ENCODE peak calls at places on chromosome 3, in nine cellular contexts. G, U, I, N, Q, S, B, E and R are unnamed samples.

GRCh38 chr3:18010001-18010400 is 267.6 kb upstream of the TBC1D5 start:
- DNase-seq in N (no peak), G (no peak), E (no peak), B (no peak), U (no peak), Q (no peak), I (no peak), S (no peak), R (no peak)

GRCh38 chr3:3031358-3031757 is 78.8 kb downstream of the IL5RA start:
- DNase-seq in U (no peak), G (no peak), N (no peak), B (no peak), I (no peak), Q (no peak), S (no peak), E (no peak), R (no peak)

GRCh38 chr3:182259579-182259978 is 533.7 kb upstream of the ATP11B start:
- DNase-seq in E (no peak), N (peak), B (peak), Q (no peak), I (no peak), U (no peak), G (no peak), S (no peak), R (no peak)

GRCh38 chr3:97425002-97425401 is 339.6 kb upstream of the ARL6 start:
- DNase-seq in U (no peak), B (no peak), I (no peak), G (no peak), E (no peak), S (no peak), N (no peak), Q (no peak), R (no peak)

GRCh38 chr3:66035763-66036477 is 2.8 kb downstream of the MAGI1 start:
- DNase-seq in Q (no peak), U (peak), N (no peak), I (no peak), G (no peak), B (no peak), E (no peak), S (no peak), R (no peak)

GRCh38 chr3:150235799-150236198 is 172.3 kb upstream of the TSC22D2 start:
- DNase-seq in B (no peak), U (no peak), G (peak), I (no peak), Q (no peak), S (no peak), N (no peak), E (no peak), R (no peak)

GRCh38 chr3:99866167-99866810 is 48.6 kb downstream of the CMSS1 start:
- DNase-seq in U (no peak), S (peak), G (no peak), E (no peak), B (no peak), I (no peak), N (no peak), Q (no peak), R (no peak)

GRCh38 chr3:61956236-61956635 is 394.9 kb downstream of the PTPRG start:
- DNase-seq in B (no peak), I (no peak), G (no peak), S (no peak), N (no peak), E (no peak), U (no peak), Q (no peak), R (no peak)

GRCh38 chr3:46948830-46949671 is 27.5 kb downstream of the CCDC12 start:
- DNase-seq in B (no peak), Q (no peak), G (no peak), I (no peak), S (peak), U (no peak), E (no peak), N (no peak), R (no peak)

GRCh38 chr3:146221276-146221675 is 29.6 kb downstream of the PLSCR4 start:
- DNase-seq in B (no peak), S (no peak), E (no peak), N (no peak), Q (no peak), G (no peak), I (no peak), U (no peak), R (peak)

GRCh38 chr3:156323466-156323865 is 203.1 kb downstream of the KCNAB1 start:
- DNase-seq in B (no peak), Q (no peak), I (no peak), E (no peak), U (no peak), S (no peak), N (no peak), G (no peak), R (no peak)

GRCh38 chr3:133388696-133389095 is 11.2 kb upstream of the BFSP2 start:
- DNase-seq in G (no peak), E (no peak), S (no peak), B (peak), I (peak), N (no peak), U (no peak), Q (no peak), R (no peak)

GRCh38 chr3:188270423-188270972 is 116.5 kb downstream of the LPP start:
- DNase-seq in S (no peak), G (peak), N (no peak), B (no peak), I (no peak), E (no peak), U (no peak), Q (no peak), R (no peak)

GRCh38 chr3:42701371-42702065 is 1.1 kb downstream of the HHATL start:
- DNase-seq in S (peak), E (peak), G (no peak), Q (peak), I (peak), N (peak), U (no peak), B (peak), R (peak)

GRCh38 chr3:144031938-144032337 is 60.3 kb downstream of the DIPK2A start:
- DNase-seq in U (no peak), S (no peak), Q (no peak), I (no peak), B (peak), E (no peak), N (no peak), G (no peak), R (peak)

GRCh38 chr3:195133462-195133861 is 137.5 kb downstream of the XXYLT1 start:
- DNase-seq in Q (no peak), G (no peak), U (no peak), I (no peak), N (no peak), B (peak), S (peak), E (no peak), R (no peak)

GRCh38 chr3:160346511-160346910 is 52.5 kb downstream of the IFT80 start:
- DNase-seq in N (no peak), E (no peak), G (no peak), B (no peak), S (no peak), U (no peak), I (no peak), Q (no peak), R (no peak)

GRCh38 chr3:56915969-56916586 is 114.3 kb upstream of the ARHGEF3 start:
- DNase-seq in N (no peak), S (peak), Q (peak), B (no peak), U (no peak), E (no peak), G (no peak), I (peak), R (no peak)

GRCh38 chr3:126270145-126270811 is 86.9 kb downstream of the KLF15 start:
- DNase-seq in B (peak), G (no peak), U (no peak), S (no peak), N (no peak), Q (no peak), I (peak), E (no peak), R (peak)

GRCh38 chr3:119352235-119352634 is 58.1 kb downstream of the ARHGAP31 start:
- DNase-seq in G (no peak), N (no peak), E (no peak), U (no peak), S (peak), I (no peak), B (no peak), Q (peak), R (no peak)

GRCh38 chr3:59069838-59070237 is 20.0 kb upstream of the CFAP20DC start:
- DNase-seq in U (no peak), E (no peak), I (no peak), G (no peak), B (no peak), N (no peak), S (no peak), Q (no peak), R (no peak)

GRCh38 chr3:99484871-99485270 is 153.5 kb upstream of the COL8A1 start:
- DNase-seq in Q (no peak), S (no peak), N (no peak), B (no peak), E (no peak), I (no peak), G (no peak), U (no peak), R (no peak)

GRCh38 chr3:130755666-130756065 is 9.0 kb upstream of the PIK3R4 start:
- DNase-seq in E (no peak), U (no peak), N (no peak), S (no peak), I (no peak), B (no peak), G (no peak), Q (no peak), R (no peak)

GRCh38 chr3:17301271-17301670 is 416.5 kb downstream of the PLCL2 start:
- DNase-seq in B (no peak), I (no peak), Q (no peak), E (no peak), N (no peak), U (no peak), G (no peak), S (no peak), R (no peak)

GRCh38 chr3:58054652-58055051 is 46.4 kb downstream of the FLNB start:
- DNase-seq in U (no peak), Q (no peak), I (no peak), B (no peak), E (no peak), G (no peak), S (no peak), N (no peak), R (no peak)

GRCh38 chr3:155744626-155745324 is at the start of gene PLCH1:
- DNase-seq in G (peak), U (peak), S (peak), B (peak), N (peak), Q (no peak), I (peak), E (peak), R (peak)

GRCh38 chr3:79490165-79491028 is 277.4 kb downstream of the ROBO1 start:
- DNase-seq in U (no peak), G (no peak), E (no peak), Q (no peak), I (no peak), S (no peak), B (peak), N (no peak), R (no peak)

GRCh38 chr3:129892486-129892856 is 1.0 kb downstream of the TMCC1 start:
- DNase-seq in E (no peak), S (peak), G (no peak), N (no peak), I (no peak), Q (no peak), U (no peak), B (no peak), R (no peak)

GRCh38 chr3:14791343-14791945 is 27.3 kb upstream of the FGD5 start:
- DNase-seq in G (no peak), S (peak), U (no peak), Q (peak), B (no peak), I (peak), E (peak), N (peak), R (no peak)

GRCh38 chr3:141330718-141331369 is 37.5 kb upstream of the ZBTB38 start:
- DNase-seq in I (no peak), S (no peak), B (no peak), N (no peak), U (no peak), G (no peak), Q (no peak), E (no peak), R (no peak)

GRCh38 chr3:62622553-62623174 is 249.3 kb upstream of the FEZF2 start:
- DNase-seq in N (no peak), U (no peak), G (no peak), I (no peak), E (peak), B (no peak), Q (peak), S (peak), R (peak)